ENCODE peak calls at places on chromosomes 12 and 14, in six cellular contexts. D, X, U, L, C and M are unnamed samples. For H3K4me1, the result is how much of the 10 kb centered on the place peaks cover.

GRCh38 chr12:356276-356988 is 32.7 kb downstream of the KDM5A start:
- DNase-seq in U (no peak), L (no peak), C (peak), X (no peak), D (no peak), M (no peak)

GRCh38 chr12:11545438-11546330 is 103.8 kb upstream of the ETV6 start:
- DNase-seq in L (no peak), D (no peak), X (no peak), C (no peak), U (no peak), M (no peak)

GRCh38 chr12:105444050-105444808 is 113.7 kb downstream of the C12orf75 start:
- DNase-seq in X (no peak), D (no peak), U (no peak), L (no peak), C (peak), M (no peak)

GRCh38 chr12:47276253-47277070 is 196.7 kb upstream of the AMIGO2 start:
- DNase-seq in X (no peak), U (no peak), C (peak), L (no peak), D (no peak), M (no peak)

GRCh38 chr12:62530596-62530995 is 64.0 kb downstream of the MON2 start:
- DNase-seq in C (peak), D (no peak), L (no peak), U (no peak), X (no peak), M (no peak)

GRCh38 chr12:113325938-113326337 is 9.0 kb downstream of the SLC8B1 start:
- DNase-seq in X (no peak), U (no peak), D (peak), L (peak), C (peak), M (no peak)

GRCh38 chr12:77847060-77847541 is 16.4 kb downstream of the NAV3 start:
- DNase-seq in D (no peak), X (no peak), C (peak), L (no peak), U (no peak), M (no peak)

GRCh38 chr12:45273717-45274271 is 57.9 kb downstream of the ANO6 start:
- DNase-seq in U (no peak), L (no peak), X (no peak), D (no peak), C (peak), M (no peak)

GRCh38 chr12:4595881-4596280 is 33.9 kb downstream of the DYRK4 start:
- DNase-seq in X (no peak), C (no peak), U (no peak), L (no peak), D (no peak), M (no peak)

DNA sequence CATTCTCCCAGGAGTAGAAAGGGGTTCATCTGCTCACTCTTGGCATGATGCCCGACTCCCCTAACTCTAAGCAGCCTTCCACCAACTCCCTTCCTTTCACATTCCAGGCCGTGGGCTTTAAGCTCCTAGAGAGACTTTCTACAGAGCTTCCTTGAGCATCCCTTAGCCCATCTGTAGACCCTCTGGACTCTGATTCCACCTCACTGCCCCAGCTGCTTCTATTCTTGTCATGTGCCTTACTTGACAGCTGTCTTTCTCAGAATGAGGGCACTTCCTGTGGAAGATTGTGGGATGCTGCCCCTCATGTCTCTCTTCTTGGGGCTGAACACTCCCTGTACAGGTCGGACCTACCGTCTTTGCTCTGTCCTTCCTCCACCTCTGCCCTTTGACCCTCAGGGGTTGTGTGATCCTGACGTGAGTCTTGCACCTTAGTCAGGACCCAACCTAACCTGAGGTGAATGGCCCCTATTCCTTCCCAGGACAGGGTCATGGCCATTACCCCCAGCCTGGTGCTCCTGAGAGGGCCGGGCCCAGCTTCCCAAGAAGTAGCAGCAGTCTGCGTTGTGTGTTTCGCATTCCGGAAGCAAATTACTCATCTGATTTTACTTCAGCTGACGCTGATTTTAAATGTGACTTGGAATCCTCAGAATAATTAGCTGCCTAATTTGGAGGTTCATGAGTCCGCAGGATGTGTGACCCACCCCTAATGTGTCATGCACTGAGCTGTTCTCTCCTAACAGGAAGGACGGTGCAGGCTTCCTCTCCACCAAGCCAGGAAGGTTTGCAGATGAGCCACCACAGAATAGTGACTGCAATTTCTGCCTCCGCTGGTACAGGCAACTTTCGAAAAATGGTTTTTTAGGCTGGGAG is 2.7 kb upstream of the GALNT6 start:
- DNase-seq in L (no peak), U (no peak), C (peak), D (no peak), X (no peak), M (no peak)
- H3K4me1 ChIP-seq in L (under half), U (under half), C (under half), D (under half), X (under half), M (under half)

GRCh38 chr14:36518031-36518585 is 1.9 kb downstream of the NKX2-1 start:
- DNase-seq in L (no peak), U (no peak), D (no peak), C (no peak), X (peak), M (peak)
- H3K4me3 ChIP-seq in L (no peak), U (no peak), D (no peak), C (no peak), X (no peak), M (no peak)

DNA sequence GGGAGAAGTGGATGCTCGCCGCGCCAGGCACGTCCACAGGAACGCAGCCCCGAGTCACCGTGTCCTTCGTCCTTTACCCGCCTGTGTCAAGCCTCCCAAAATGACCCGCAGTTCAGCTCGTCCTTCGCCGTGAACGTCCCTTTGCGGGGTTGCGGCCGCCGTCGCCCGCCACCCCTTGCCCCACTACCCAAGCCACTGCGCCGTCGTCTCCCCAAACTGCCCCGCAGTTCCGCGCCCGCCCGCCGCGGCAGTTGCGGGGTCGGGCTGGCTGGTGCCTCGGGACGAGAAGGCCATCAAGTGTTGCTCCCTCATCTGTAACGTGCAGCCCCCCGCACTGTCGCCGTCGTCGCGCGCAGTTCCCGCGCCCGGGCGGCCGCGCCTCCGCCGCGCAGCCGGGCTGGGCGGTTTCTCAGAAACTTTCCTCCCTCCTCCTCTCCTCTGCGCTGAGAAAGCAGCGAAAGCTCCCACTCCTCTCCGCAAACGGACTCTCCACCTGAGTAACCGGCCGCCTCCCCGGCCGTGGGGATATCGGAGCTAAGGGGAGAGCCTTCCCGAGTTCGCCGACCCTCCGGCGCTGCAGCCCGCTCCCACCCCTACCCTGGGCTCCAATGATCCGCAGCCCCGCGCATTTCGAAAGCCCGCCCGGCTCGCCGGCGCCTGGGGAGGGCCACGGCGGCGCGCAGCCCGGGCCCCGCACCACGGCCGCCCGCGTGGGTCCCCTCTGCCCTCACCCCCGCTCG is 6.7 kb downstream of the CDKN1B start:
- DNase-seq in X (peak), D (peak), U (no peak), L (peak), C (peak), M (no peak)
- TF ChIP-seq POLR2A in X (no peak), D (peak), U (no peak), L (no peak), C (no peak), M (no peak)

GRCh38 chr12:6377667-6377994 is 2.3 kb upstream of the SCNN1A start:
- DNase-seq in D (no peak), C (no peak), X (no peak), U (no peak), L (peak), M (no peak)
- H3K4me1 ChIP-seq in D (under half), C (under half), X (half or more), U (under half), L (under half), M (half or more)

GRCh38 chr14:21026988-21027315 is 2.1 kb upstream of the NDRG2 start:
- DNase-seq in U (no peak), D (peak), X (no peak), C (no peak), L (no peak), M (peak)
- H3K4me3 ChIP-seq in U (no peak), D (no peak), X (no peak), C (no peak), L (no peak), M (no peak)

DNA sequence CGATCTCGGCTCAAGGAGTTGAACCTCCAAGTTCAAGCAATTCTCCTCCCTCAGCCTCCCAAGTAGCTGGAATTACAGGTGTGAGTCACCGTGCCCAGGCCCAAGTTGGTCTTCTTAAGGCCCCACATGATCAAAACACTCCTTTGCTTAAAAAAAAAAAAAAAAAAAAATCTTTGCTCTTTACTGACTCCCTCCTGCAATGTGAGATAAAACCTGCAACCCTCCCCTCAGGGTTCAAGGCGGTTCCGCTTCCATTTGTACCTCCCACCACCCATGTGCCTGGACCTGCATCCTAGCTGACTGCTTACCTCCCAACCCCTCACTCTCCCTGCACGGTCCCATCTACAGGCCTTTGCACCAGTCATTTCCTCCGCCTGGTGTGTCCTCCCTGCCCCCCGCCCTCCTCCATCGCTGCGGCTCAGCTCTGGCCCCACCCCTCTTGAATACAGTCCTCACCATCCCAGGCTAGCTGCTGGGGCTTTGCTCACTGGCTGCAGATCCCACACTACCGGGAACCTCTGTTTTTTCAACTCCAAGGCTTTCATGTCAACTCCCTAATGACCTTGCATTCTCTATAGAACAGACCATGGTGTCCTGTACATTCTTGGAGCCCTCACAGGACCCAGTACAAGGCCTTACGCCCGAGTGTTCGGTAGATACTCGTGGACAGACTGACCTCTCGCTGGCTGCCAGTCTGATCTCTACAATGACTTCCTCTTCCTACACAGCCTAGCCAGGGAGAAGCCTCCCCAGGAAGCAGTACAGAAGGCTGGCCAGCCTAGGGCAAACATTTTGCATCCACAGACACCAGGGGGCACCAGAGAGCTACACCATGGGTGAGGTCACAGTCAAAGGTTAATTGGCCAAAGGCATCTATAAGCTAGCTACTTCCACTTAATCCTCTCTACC is 14.2 kb upstream of the PNMA1 start:
- DNase-seq in U (peak), L (peak), C (peak), X (peak), D (peak), M (no peak)
- TF ChIP-seq POLR2A in U (no peak), L (no peak), C (no peak), X (no peak), D (peak), M (no peak)